ENCODE peak calls at places on chromosomes 12 and 14, in nine cellular contexts. One of them, this sample, is unnamed.

GRCh38 chr14:73591690-73592448 is at the start of gene ACOT4:
- DNase-seq in kidney: peak
- DNase-seq in Ammon's horn: peak
- DNase-seq in ACHN: peak
- DNase-seq in cardiac muscle cell: peak
- DNase-seq in LoVo: no peak
- DNase-seq in fibroblast of the conjunctiva: no peak
- DNase-seq in stimulated activated CD4-positive, alpha-beta T cell treated with anti-CD3 and anti-CD28 coated beads, Interleukin-4, amount 100 ng/mL, for 1 hour: peak
- DNase-seq in GM03348: peak
- DNase-seq in this sample: peak

GRCh38 chr14:59819446-59820088 is 51.0 kb downstream of the RTN1 start:
- DNase-seq in Ammon's horn: no peak
- DNase-seq in stimulated activated CD4-positive, alpha-beta T cell treated with anti-CD3 and anti-CD28 coated beads, Interleukin-4, amount 100 ng/mL, for 1 hour: no peak
- DNase-seq in fibroblast of the conjunctiva: no peak
- DNase-seq in LoVo: no peak
- DNase-seq in ACHN: no peak
- DNase-seq in kidney: peak
- DNase-seq in cardiac muscle cell: no peak
- DNase-seq in GM03348: no peak
- DNase-seq in this sample: no peak

GRCh38 chr12:113151655-113152054 is 2.1 kb downstream of the CFAP73 start:
- DNase-seq in ACHN: no peak
- DNase-seq in cardiac muscle cell: no peak
- DNase-seq in Ammon's horn: no peak
- DNase-seq in stimulated activated CD4-positive, alpha-beta T cell treated with anti-CD3 and anti-CD28 coated beads, Interleukin-4, amount 100 ng/mL, for 1 hour: no peak
- DNase-seq in GM03348: no peak
- DNase-seq in fibroblast of the conjunctiva: no peak
- DNase-seq in kidney: no peak
- DNase-seq in LoVo: no peak
- DNase-seq in this sample: no peak

GRCh38 chr14:70873627-70874026 is 33.6 kb upstream of the PCNX1 start:
- DNase-seq in cardiac muscle cell: no peak
- DNase-seq in stimulated activated CD4-positive, alpha-beta T cell treated with anti-CD3 and anti-CD28 coated beads, Interleukin-4, amount 100 ng/mL, for 1 hour: no peak
- DNase-seq in fibroblast of the conjunctiva: no peak
- DNase-seq in kidney: no peak
- DNase-seq in Ammon's horn: no peak
- DNase-seq in LoVo: no peak
- DNase-seq in GM03348: no peak
- DNase-seq in ACHN: no peak
- DNase-seq in this sample: no peak

GRCh38 chr12:53623526-53623925 is 2.7 kb downstream of the ATF7 start:
- DNase-seq in LoVo: no peak
- DNase-seq in ACHN: peak
- DNase-seq in cardiac muscle cell: no peak
- DNase-seq in fibroblast of the conjunctiva: peak
- DNase-seq in stimulated activated CD4-positive, alpha-beta T cell treated with anti-CD3 and anti-CD28 coated beads, Interleukin-4, amount 100 ng/mL, for 1 hour: no peak
- DNase-seq in kidney: no peak
- DNase-seq in GM03348: peak
- DNase-seq in Ammon's horn: no peak
- DNase-seq in this sample: no peak

GRCh38 chr12:113239811-113240331 is 18.6 kb downstream of the TPCN1 start:
- DNase-seq in fibroblast of the conjunctiva: no peak
- DNase-seq in kidney: no peak
- DNase-seq in Ammon's horn: no peak
- DNase-seq in ACHN: no peak
- DNase-seq in cardiac muscle cell: peak
- DNase-seq in stimulated activated CD4-positive, alpha-beta T cell treated with anti-CD3 and anti-CD28 coated beads, Interleukin-4, amount 100 ng/mL, for 1 hour: no peak
- DNase-seq in LoVo: peak
- DNase-seq in GM03348: no peak
- DNase-seq in this sample: no peak

GRCh38 chr12:67437011-67437410 is 167.9 kb downstream of the CAND1 start:
- DNase-seq in stimulated activated CD4-positive, alpha-beta T cell treated with anti-CD3 and anti-CD28 coated beads, Interleukin-4, amount 100 ng/mL, for 1 hour: no peak
- DNase-seq in cardiac muscle cell: no peak
- DNase-seq in LoVo: no peak
- DNase-seq in GM03348: no peak
- DNase-seq in ACHN: no peak
- DNase-seq in Ammon's horn: no peak
- DNase-seq in kidney: no peak
- DNase-seq in fibroblast of the conjunctiva: no peak
- DNase-seq in this sample: no peak

GRCh38 chr12:94169966-94170689 is 21.8 kb downstream of the PLXNC1 start:
- DNase-seq in Ammon's horn: no peak
- DNase-seq in GM03348: no peak
- DNase-seq in ACHN: no peak
- DNase-seq in cardiac muscle cell: no peak
- DNase-seq in fibroblast of the conjunctiva: no peak
- DNase-seq in kidney: no peak
- DNase-seq in stimulated activated CD4-positive, alpha-beta T cell treated with anti-CD3 and anti-CD28 coated beads, Interleukin-4, amount 100 ng/mL, for 1 hour: no peak
- DNase-seq in LoVo: no peak
- DNase-seq in this sample: no peak

GRCh38 chr14:57412341-57412740 is 22.0 kb downstream of the NAA30 start:
- DNase-seq in LoVo: no peak
- DNase-seq in kidney: no peak
- DNase-seq in ACHN: no peak
- DNase-seq in Ammon's horn: no peak
- DNase-seq in GM03348: no peak
- DNase-seq in stimulated activated CD4-positive, alpha-beta T cell treated with anti-CD3 and anti-CD28 coated beads, Interleukin-4, amount 100 ng/mL, for 1 hour: no peak
- DNase-seq in cardiac muscle cell: no peak
- DNase-seq in fibroblast of the conjunctiva: no peak
- DNase-seq in this sample: no peak

GRCh38 chr12:68223067-68223747 is 2.4 kb downstream of the IL26 start:
- DNase-seq in fibroblast of the conjunctiva: peak
- DNase-seq in Ammon's horn: peak
- DNase-seq in cardiac muscle cell: peak
- DNase-seq in ACHN: peak
- DNase-seq in GM03348: peak
- DNase-seq in LoVo: peak
- DNase-seq in stimulated activated CD4-positive, alpha-beta T cell treated with anti-CD3 and anti-CD28 coated beads, Interleukin-4, amount 100 ng/mL, for 1 hour: peak
- DNase-seq in kidney: peak
- DNase-seq in this sample: peak

GRCh38 chr14:70809238-70810214 is at the start of gene MAP3K9:
- DNase-seq in Ammon's horn: peak
- DNase-seq in kidney: peak
- DNase-seq in GM03348: peak
- DNase-seq in stimulated activated CD4-positive, alpha-beta T cell treated with anti-CD3 and anti-CD28 coated beads, Interleukin-4, amount 100 ng/mL, for 1 hour: peak
- DNase-seq in cardiac muscle cell: peak
- DNase-seq in ACHN: peak
- DNase-seq in fibroblast of the conjunctiva: no peak
- DNase-seq in LoVo: peak
- DNase-seq in this sample: peak

GRCh38 chr14:32258574-32258973 is 55.5 kb upstream of the RNU6-8 start:
- DNase-seq in ACHN: no peak
- DNase-seq in LoVo: no peak
- DNase-seq in stimulated activated CD4-positive, alpha-beta T cell treated with anti-CD3 and anti-CD28 coated beads, Interleukin-4, amount 100 ng/mL, for 1 hour: no peak
- DNase-seq in Ammon's horn: no peak
- DNase-seq in GM03348: no peak
- DNase-seq in kidney: no peak
- DNase-seq in fibroblast of the conjunctiva: no peak
- DNase-seq in cardiac muscle cell: no peak
- DNase-seq in this sample: no peak

GRCh38 chr14:54348001-54348611 is 48.7 kb upstream of the CDKN3 start:
- DNase-seq in LoVo: peak
- DNase-seq in stimulated activated CD4-positive, alpha-beta T cell treated with anti-CD3 and anti-CD28 coated beads, Interleukin-4, amount 100 ng/mL, for 1 hour: no peak
- DNase-seq in ACHN: peak
- DNase-seq in Ammon's horn: peak
- DNase-seq in kidney: no peak
- DNase-seq in GM03348: peak
- DNase-seq in fibroblast of the conjunctiva: no peak
- DNase-seq in cardiac muscle cell: peak
- DNase-seq in this sample: peak

GRCh38 chr14:59126714-59127436 is 61.6 kb upstream of the DAAM1 start:
- DNase-seq in ACHN: peak
- DNase-seq in LoVo: peak
- DNase-seq in fibroblast of the conjunctiva: peak
- DNase-seq in kidney: no peak
- DNase-seq in stimulated activated CD4-positive, alpha-beta T cell treated with anti-CD3 and anti-CD28 coated beads, Interleukin-4, amount 100 ng/mL, for 1 hour: no peak
- DNase-seq in cardiac muscle cell: peak
- DNase-seq in Ammon's horn: peak
- DNase-seq in GM03348: peak
- DNase-seq in this sample: peak

GRCh38 chr12:56042430-56043203 is 899 bp downstream of the RPS26 start:
- DNase-seq in GM03348: no peak
- DNase-seq in Ammon's horn: no peak
- DNase-seq in stimulated activated CD4-positive, alpha-beta T cell treated with anti-CD3 and anti-CD28 coated beads, Interleukin-4, amount 100 ng/mL, for 1 hour: no peak
- DNase-seq in fibroblast of the conjunctiva: no peak
- DNase-seq in kidney: no peak
- DNase-seq in ACHN: no peak
- DNase-seq in LoVo: no peak
- DNase-seq in cardiac muscle cell: no peak
- DNase-seq in this sample: no peak

GRCh38 chr14:73209943-73210342 is 27.4 kb upstream of the PAPLN start:
- DNase-seq in kidney: no peak
- DNase-seq in Ammon's horn: no peak
- DNase-seq in fibroblast of the conjunctiva: peak
- DNase-seq in stimulated activated CD4-positive, alpha-beta T cell treated with anti-CD3 and anti-CD28 coated beads, Interleukin-4, amount 100 ng/mL, for 1 hour: no peak
- DNase-seq in ACHN: no peak
- DNase-seq in GM03348: no peak
- DNase-seq in LoVo: no peak
- DNase-seq in cardiac muscle cell: no peak
- DNase-seq in this sample: no peak

GRCh38 chr14:64196668-64197411 is 97.3 kb downstream of the ESR2 start:
- DNase-seq in fibroblast of the conjunctiva: no peak
- DNase-seq in LoVo: no peak
- DNase-seq in kidney: no peak
- DNase-seq in Ammon's horn: peak
- DNase-seq in ACHN: no peak
- DNase-seq in stimulated activated CD4-positive, alpha-beta T cell treated with anti-CD3 and anti-CD28 coated beads, Interleukin-4, amount 100 ng/mL, for 1 hour: peak
- DNase-seq in cardiac muscle cell: peak
- DNase-seq in GM03348: peak
- DNase-seq in this sample: peak

GRCh38 chr12:11958216-11959091 is 112.3 kb upstream of the BCL2L14 start:
- DNase-seq in kidney: no peak
- DNase-seq in LoVo: peak
- DNase-seq in cardiac muscle cell: no peak
- DNase-seq in stimulated activated CD4-positive, alpha-beta T cell treated with anti-CD3 and anti-CD28 coated beads, Interleukin-4, amount 100 ng/mL, for 1 hour: peak
- DNase-seq in fibroblast of the conjunctiva: peak
- DNase-seq in GM03348: peak
- DNase-seq in ACHN: peak
- DNase-seq in Ammon's horn: no peak
- DNase-seq in this sample: no peak

GRCh38 chr14:68561531-68562007 is 231.3 kb downstream of the ZFP36L1 start:
- DNase-seq in ACHN: no peak
- DNase-seq in stimulated activated CD4-positive, alpha-beta T cell treated with anti-CD3 and anti-CD28 coated beads, Interleukin-4, amount 100 ng/mL, for 1 hour: no peak
- DNase-seq in GM03348: no peak
- DNase-seq in cardiac muscle cell: no peak
- DNase-seq in fibroblast of the conjunctiva: no peak
- DNase-seq in kidney: no peak
- DNase-seq in LoVo: no peak
- DNase-seq in Ammon's horn: no peak
- DNase-seq in this sample: no peak

GRCh38 chr12:56574210-56574609 is 52.6 kb downstream of the RBMS2 start:
- DNase-seq in GM03348: no peak
- DNase-seq in fibroblast of the conjunctiva: no peak
- DNase-seq in Ammon's horn: no peak
- DNase-seq in cardiac muscle cell: no peak
- DNase-seq in stimulated activated CD4-positive, alpha-beta T cell treated with anti-CD3 and anti-CD28 coated beads, Interleukin-4, amount 100 ng/mL, for 1 hour: no peak
- DNase-seq in LoVo: no peak
- DNase-seq in kidney: no peak
- DNase-seq in ACHN: no peak
- DNase-seq in this sample: no peak

GRCh38 chr12:52662093-52663006 is 10.3 kb upstream of the KRT2 start:
- DNase-seq in kidney: no peak
- DNase-seq in fibroblast of the conjunctiva: no peak
- DNase-seq in LoVo: no peak
- DNase-seq in stimulated activated CD4-positive, alpha-beta T cell treated with anti-CD3 and anti-CD28 coated beads, Interleukin-4, amount 100 ng/mL, for 1 hour: no peak
- DNase-seq in ACHN: no peak
- DNase-seq in GM03348: no peak
- DNase-seq in Ammon's horn: no peak
- DNase-seq in cardiac muscle cell: no peak
- DNase-seq in this sample: no peak

GRCh38 chr12:2998789-2999264 is 39.6 kb downstream of the TEAD4 start:
- DNase-seq in cardiac muscle cell: peak
- DNase-seq in Ammon's horn: no peak
- DNase-seq in stimulated activated CD4-positive, alpha-beta T cell treated with anti-CD3 and anti-CD28 coated beads, Interleukin-4, amount 100 ng/mL, for 1 hour: no peak
- DNase-seq in GM03348: peak
- DNase-seq in kidney: no peak
- DNase-seq in ACHN: peak
- DNase-seq in LoVo: no peak
- DNase-seq in fibroblast of the conjunctiva: peak
- DNase-seq in this sample: no peak

GRCh38 chr14:105398726-105399440 is 545 bp downstream of the TEX22 start:
- DNase-seq in LoVo: no peak
- DNase-seq in cardiac muscle cell: peak
- DNase-seq in kidney: no peak
- DNase-seq in ACHN: peak
- DNase-seq in fibroblast of the conjunctiva: no peak
- DNase-seq in stimulated activated CD4-positive, alpha-beta T cell treated with anti-CD3 and anti-CD28 coated beads, Interleukin-4, amount 100 ng/mL, for 1 hour: no peak
- DNase-seq in GM03348: no peak
- DNase-seq in Ammon's horn: no peak
- DNase-seq in this sample: no peak

GRCh38 chr14:92534863-92535654 is 21.5 kb downstream of the RIN3 start:
- DNase-seq in stimulated activated CD4-positive, alpha-beta T cell treated with anti-CD3 and anti-CD28 coated beads, Interleukin-4, amount 100 ng/mL, for 1 hour: peak
- DNase-seq in Ammon's horn: no peak
- DNase-seq in kidney: no peak
- DNase-seq in ACHN: no peak
- DNase-seq in GM03348: no peak
- DNase-seq in fibroblast of the conjunctiva: no peak
- DNase-seq in LoVo: no peak
- DNase-seq in cardiac muscle cell: no peak
- DNase-seq in this sample: no peak

GRCh38 chr12:14442221-14442881 is 76.9 kb downstream of the ATF7IP start:
- DNase-seq in Ammon's horn: no peak
- DNase-seq in LoVo: no peak
- DNase-seq in kidney: no peak
- DNase-seq in stimulated activated CD4-positive, alpha-beta T cell treated with anti-CD3 and anti-CD28 coated beads, Interleukin-4, amount 100 ng/mL, for 1 hour: no peak
- DNase-seq in cardiac muscle cell: no peak
- DNase-seq in fibroblast of the conjunctiva: no peak
- DNase-seq in ACHN: no peak
- DNase-seq in GM03348: peak
- DNase-seq in this sample: no peak

GRCh38 chr12:74418573-74418972 is 119.1 kb upstream of the ATXN7L3B start:
- DNase-seq in ACHN: no peak
- DNase-seq in cardiac muscle cell: no peak
- DNase-seq in GM03348: no peak
- DNase-seq in Ammon's horn: no peak
- DNase-seq in stimulated activated CD4-positive, alpha-beta T cell treated with anti-CD3 and anti-CD28 coated beads, Interleukin-4, amount 100 ng/mL, for 1 hour: no peak
- DNase-seq in kidney: no peak
- DNase-seq in LoVo: no peak
- DNase-seq in fibroblast of the conjunctiva: no peak
- DNase-seq in this sample: no peak

GRCh38 chr12:4031703-4032291 is 158.6 kb upstream of the PARP11 start:
- DNase-seq in stimulated activated CD4-positive, alpha-beta T cell treated with anti-CD3 and anti-CD28 coated beads, Interleukin-4, amount 100 ng/mL, for 1 hour: no peak
- DNase-seq in cardiac muscle cell: no peak
- DNase-seq in ACHN: peak
- DNase-seq in LoVo: peak
- DNase-seq in fibroblast of the conjunctiva: no peak
- DNase-seq in GM03348: no peak
- DNase-seq in kidney: no peak
- DNase-seq in Ammon's horn: no peak
- DNase-seq in this sample: no peak

GRCh38 chr14:64388533-64389243 is 535 bp downstream of the MTHFD1 start:
- DNase-seq in kidney: peak
- DNase-seq in GM03348: peak
- DNase-seq in Ammon's horn: no peak
- DNase-seq in ACHN: peak
- DNase-seq in LoVo: peak
- DNase-seq in stimulated activated CD4-positive, alpha-beta T cell treated with anti-CD3 and anti-CD28 coated beads, Interleukin-4, amount 100 ng/mL, for 1 hour: peak
- DNase-seq in cardiac muscle cell: peak
- DNase-seq in fibroblast of the conjunctiva: no peak
- DNase-seq in this sample: peak

GRCh38 chr14:32038876-32039275 is 38.2 kb upstream of the ARHGAP5 start:
- DNase-seq in fibroblast of the conjunctiva: no peak
- DNase-seq in ACHN: no peak
- DNase-seq in kidney: no peak
- DNase-seq in stimulated activated CD4-positive, alpha-beta T cell treated with anti-CD3 and anti-CD28 coated beads, Interleukin-4, amount 100 ng/mL, for 1 hour: no peak
- DNase-seq in Ammon's horn: no peak
- DNase-seq in LoVo: no peak
- DNase-seq in cardiac muscle cell: no peak
- DNase-seq in GM03348: no peak
- DNase-seq in this sample: no peak